ENCODE peak calls at places on chromosomes 12 and 14, in five cellular contexts. S, X, J, M and B are unnamed samples.

GRCh38 chr12:98188649-98189048 is 326.7 kb upstream of the TMPO start:
- DNase-seq in S (no peak), X (no peak), J (no peak), M (no peak), B (no peak)

GRCh38 chr12:29771786-29772185 is 12.0 kb downstream of the TMTC1 start:
- DNase-seq in S (no peak), X (no peak), J (no peak), M (no peak), B (no peak)

GRCh38 chr12:88518863-88519403 is 61.3 kb downstream of the KITLG start:
- DNase-seq in S (peak; percentile 53), X (no peak), J (peak; percentile 22), M (no peak), B (no peak)

GRCh38 chr12:754238-754816 is 1.9 kb downstream of the WNK1 start:
- DNase-seq in S (no peak), X (peak; percentile 45), J (peak; percentile 67), M (no peak), B (no peak)

GRCh38 chr14:71682337-71682736 is 249.9 kb upstream of the RGS6 start:
- DNase-seq in S (no peak), X (no peak), J (no peak), M (no peak), B (no peak)

GRCh38 chr12:130552483-130552996 is 163.6 kb downstream of the RIMBP2 start:
- DNase-seq in S (peak; percentile 5), X (no peak), J (no peak), M (no peak), B (no peak)

GRCh38 chr14:69708586-69709169 is 58.3 kb upstream of the SRSF5 start:
- DNase-seq in S (no peak), X (no peak), J (no peak), M (no peak), B (no peak)

GRCh38 chr12:122975790-122976647 is 975 bp downstream of the OGFOD2 start:
- DNase-seq in S (peak; percentile 38), X (no peak), J (no peak), M (no peak), B (no peak)

GRCh38 chr14:84825481-84825880 is 704.5 kb upstream of the FLRT2 start:
- DNase-seq in S (no peak), X (peak; percentile 24), J (no peak), M (no peak), B (no peak)

GRCh38 chr12:89179983-89180382 is 172.3 kb downstream of the DUSP6 start:
- DNase-seq in S (peak; percentile 74), X (no peak), J (peak; percentile 67), M (peak; percentile 31), B (no peak)

GRCh38 chr14:61570188-61570960 is 124.9 kb upstream of the HIF1A start:
- DNase-seq in S (peak; percentile 49), X (no peak), J (no peak), M (no peak), B (no peak)

GRCh38 chr12:96047621-96048211 is 12.3 kb upstream of the LTA4H start:
- DNase-seq in S (peak; percentile 93), X (peak; percentile 51), J (peak; percentile 81), M (peak; percentile 65), B (peak; percentile 20)

GRCh38 chr12:16884056-16884455 is 278.1 kb upstream of the LMO3 start:
- DNase-seq in S (no peak), X (no peak), J (no peak), M (no peak), B (no peak)

GRCh38 chr12:99111600-99111999 is 466.5 kb downstream of the APAF1 start:
- DNase-seq in S (no peak), X (no peak), J (no peak), M (no peak), B (no peak)